ENCODE peak calls at places on chromosome 19, in seven cellular contexts. R is AG09309, X is WERI-Rb-1, J is retinal pigment epithelial cell, Y is IMR-90, B is fibroblast of the aortic adventitia, T is fibroblast of mammary gland. Q is an unnamed sample.

GRCh38 chr19:23787106-23787505 is 28.4 kb upstream of the ZNF681 start:
- DNase-seq in R (peak; percentile 8), T (peak; percentile 6), X (no peak), B (no peak), J (peak; percentile 65), Y (peak; percentile 1), Q (peak; percentile 74)

GRCh38 chr19:19262190-19263057 is 10.7 kb downstream of the TM6SF2 start:
- DNase-seq in Y (no peak), B (no peak), T (no peak), X (no peak), J (no peak), R (no peak), Q (no peak)

GRCh38 chr19:32203161-32203560 is 142.2 kb upstream of the ZNF507 start:
- DNase-seq in X (no peak), T (no peak), B (no peak), Y (no peak), R (no peak), J (no peak), Q (no peak)

GRCh38 chr19:54094601-54095000 is 6.0 kb downstream of the OSCAR start:
- DNase-seq in J (no peak), R (no peak), B (no peak), Y (no peak), X (no peak), T (no peak), Q (no peak)

GRCh38 chr19:48872884-48873475 is 759 bp downstream of the PPP1R15A start:
- DNase-seq in X (no peak), J (peak; percentile 88), B (peak; percentile 97), Y (peak; percentile 94), R (peak; percentile 88), T (peak; percentile 94), Q (peak; percentile 96)

GRCh38 chr19:50906217-50906616 is 5.0 kb downstream of the KLK4 start:
- DNase-seq in B (peak; percentile 12), R (no peak), X (peak; percentile 42), J (no peak), T (peak; percentile 23), Y (no peak), Q (no peak)

GRCh38 chr19:23774156-23774971 is 15.7 kb upstream of the ZNF681 start:
- DNase-seq in T (peak; percentile 2), J (no peak), X (no peak), B (no peak), R (no peak), Y (no peak), Q (peak; percentile 38)

GRCh38 chr19:916645-917322 is 349 bp upstream of the KISS1R start:
- DNase-seq in R (no peak), X (peak; percentile 73), J (no peak), B (no peak), Y (no peak), T (no peak), Q (no peak)

GRCh38 chr19:45098521-45099464 is 5.8 kb downstream of the PPP1R37 start:
- DNase-seq in B (peak; percentile 75), Y (peak; percentile 45), R (no peak), X (no peak), J (no peak), T (peak; percentile 48), Q (peak; percentile 39)

GRCh38 chr19:7605490-7606222 is 10.0 kb downstream of the CAMSAP3 start:
- DNase-seq in R (no peak), Y (no peak), B (no peak), X (peak; percentile 60), T (peak; percentile 26), J (no peak), Q (peak; percentile 13)

GRCh38 chr19:6126335-6126974 is 9.0 kb upstream of the ACSBG2 start:
- DNase-seq in J (peak; percentile 28), T (peak; percentile 69), R (no peak), Y (peak; percentile 71), B (peak; percentile 73), X (peak; percentile 41), Q (peak; percentile 68)

GRCh38 chr19:15378529-15379082 is 981 bp downstream of the AKAP8 start:
- DNase-seq in R (no peak), Y (peak; percentile 41), J (peak; percentile 25), X (peak; percentile 21), B (peak; percentile 53), T (peak; percentile 44), Q (peak; percentile 70)

GRCh38 chr19:48338253-48338755 is 13.0 kb downstream of the EMP3 start:
- DNase-seq in Y (no peak), X (no peak), T (no peak), B (no peak), R (no peak), J (no peak), Q (no peak)

GRCh38 chr19:33508431-33508830 is 13.2 kb downstream of the PEPD start:
- DNase-seq in T (no peak), J (no peak), B (no peak), Y (no peak), R (no peak), X (no peak), Q (no peak)

GRCh38 chr19:3970808-3971598 is at the start of gene DAPK3:
- DNase-seq in J (peak; percentile 94), T (peak; percentile 97), Y (peak; percentile 97), B (peak; percentile 97), X (peak; percentile 98), R (peak; percentile 91), Q (peak; percentile 98)

GRCh38 chr19:3969435-3970312 is 1.2 kb downstream of the DAPK3 start:
- DNase-seq in T (peak; percentile 87), Y (peak; percentile 82), B (peak; percentile 78), J (no peak), R (peak; percentile 49), X (no peak), Q (peak; percentile 75)

GRCh38 chr19:3966051-3967017 is 4.6 kb downstream of the DAPK3 start:
- DNase-seq in T (no peak), Y (no peak), B (no peak), X (no peak), R (no peak), J (no peak), Q (no peak)

GRCh38 chr19:3970313-3970807 is 539 bp downstream of the DAPK3 start:
- DNase-seq in X (no peak), T (no peak), J (no peak), B (no peak), Y (no peak), R (no peak), Q (no peak)

GRCh38 chr19:3968556-3969434 is 2.1 kb downstream of the DAPK3 start:
- DNase-seq in Y (peak; percentile 100), B (peak; percentile 99), R (peak; percentile 95), X (peak; percentile 52), T (peak; percentile 98), J (peak; percentile 99), Q (peak; percentile 100)
- H3K4me3 ChIP-seq in Y (peak overlapping the region; percentile 81), B (peak overlapping the region; percentile 97), R (peak overlapping the region; percentile 93), X (no peak overlapping the region), T (peak overlapping the region; percentile 91), J (peak overlapping the region; percentile 95), Q (peak overlapping the region; percentile 99)

DNA sequence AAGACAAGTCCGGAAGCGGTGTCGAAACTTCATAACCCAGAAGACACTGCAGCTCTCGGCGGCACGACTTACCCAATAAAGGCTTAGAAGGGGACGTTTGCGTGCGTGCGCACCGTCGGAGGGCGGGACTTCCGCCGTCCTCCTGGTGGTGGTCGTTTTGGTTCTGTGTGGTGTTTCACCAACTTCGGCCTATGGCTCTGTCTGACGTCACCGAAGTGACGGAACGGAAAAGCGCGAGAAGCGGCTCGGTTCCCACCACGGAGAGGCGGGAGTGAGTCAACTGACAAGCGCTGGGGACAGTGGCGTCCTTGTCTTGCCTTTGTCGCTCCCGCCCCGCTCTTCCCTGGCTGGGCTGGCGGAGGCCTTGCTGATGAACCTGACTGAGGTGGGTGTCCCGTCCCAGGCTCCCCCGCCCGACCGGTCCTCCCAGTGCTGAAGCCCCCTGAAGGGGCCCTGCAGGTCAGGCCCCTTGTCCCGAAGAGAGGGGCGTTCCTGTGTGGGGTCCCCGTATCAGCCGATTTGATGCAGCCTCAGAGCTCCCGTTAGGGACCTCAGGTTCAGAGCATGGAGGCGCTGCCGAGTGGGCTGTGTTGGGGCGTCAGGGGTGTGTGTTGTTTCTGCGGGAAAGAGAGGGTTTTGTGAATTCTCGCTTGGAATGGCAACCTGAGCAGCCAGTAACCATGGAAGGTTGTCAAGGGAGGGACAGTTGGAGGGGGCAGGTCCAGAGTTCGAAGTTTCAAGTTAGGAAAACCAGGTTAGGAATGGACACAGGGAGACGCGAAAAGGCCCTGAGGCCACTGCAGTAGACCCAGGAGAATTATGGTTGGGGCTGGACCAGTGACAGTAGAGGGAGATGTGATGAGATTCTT is at the start of gene ZNF548:
- DNase-seq in J (peak; percentile 96), R (peak; percentile 96), Y (peak; percentile 100), X (peak; percentile 98), B (peak; percentile 99), T (peak; percentile 99), Q (peak; percentile 100)
- TF ChIP-seq CTCF in J (peak; percentile 22), R (no peak), Y (peak; percentile 34), X (peak; percentile 19), B (peak; percentile 25), T (peak; percentile 3), Q (peak; percentile 23)

GRCh38 chr19:30268601-30269000 is 103.6 kb upstream of the ZNF536 start:
- DNase-seq in X (no peak), Y (no peak), J (no peak), B (no peak), R (no peak), T (no peak), Q (no peak)

GRCh38 chr19:30267332-30267731 is 104.9 kb upstream of the ZNF536 start:
- DNase-seq in R (no peak), T (no peak), B (no peak), Y (no peak), X (no peak), J (no peak), Q (no peak)

GRCh38 chr19:30266687-30267086 is 105.5 kb upstream of the ZNF536 start:
- DNase-seq in Y (no peak), R (no peak), B (no peak), J (no peak), X (no peak), T (no peak), Q (no peak)

GRCh38 chr19:30269638-30270037 is 102.5 kb upstream of the ZNF536 start:
- DNase-seq in X (no peak), J (no peak), T (no peak), Y (no peak), R (no peak), B (no peak), Q (no peak)

GRCh38 chr19:30263719-30264440 is 108.3 kb upstream of the ZNF536 start:
- DNase-seq in J (no peak), Y (no peak), B (no peak), X (no peak), T (no peak), R (no peak), Q (no peak)
- H3K4me3 ChIP-seq in J (no peak overlapping the region), Y (no peak overlapping the region), B (no peak overlapping the region), X (no peak overlapping the region), T (no peak overlapping the region), R (no peak overlapping the region), Q (no peak overlapping the region)

DNA sequence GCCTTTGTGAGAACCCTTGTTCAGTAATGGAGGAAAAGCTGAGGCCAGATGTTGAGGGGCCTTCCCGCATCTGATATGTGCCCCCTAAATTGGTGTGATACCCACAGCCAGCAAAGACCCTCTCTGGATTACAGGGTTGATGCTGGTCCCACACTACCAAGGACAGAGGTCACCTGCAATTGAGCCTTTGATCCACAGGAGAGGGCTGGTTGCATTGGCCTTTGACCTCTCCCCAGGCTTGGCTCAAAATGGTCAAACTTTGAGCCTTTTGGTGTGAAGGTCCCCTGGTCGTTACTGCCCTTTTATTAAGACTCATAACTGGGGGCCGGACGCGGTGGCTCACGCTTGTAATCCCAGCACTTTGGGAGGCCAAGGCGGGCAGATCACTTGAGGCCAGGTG is 8.4 kb upstream of the MRPL4 start:
- DNase-seq in Y (no peak), B (no peak), R (no peak), X (no peak), J (no peak), T (no peak), Q (no peak)
- TF ChIP-seq CTCF in Y (no peak), B (no peak), R (no peak), X (no peak), J (no peak), T (no peak), Q (no peak)

GRCh38 chr19:13093407-13094284 is 9.0 kb downstream of the LYL1 start:
- DNase-seq in T (peak; percentile 82), J (no peak), X (peak; percentile 84), Y (peak; percentile 78), B (peak; percentile 86), R (peak; percentile 46), Q (peak; percentile 83)
- H3K4me3 ChIP-seq in T (no peak overlapping the region), J (no peak overlapping the region), X (no peak overlapping the region), Y (no peak overlapping the region), B (no peak overlapping the region), R (no peak overlapping the region), Q (no peak overlapping the region)

Q was measured in fibroblast of villous mesenchyme.